ENCODE peak calls at places on chromosomes 1 and 21, in five cellular contexts. T is H1, C is glutamatergic neuron, V is left ventricle myocardium inferior, W is BJ. S is an unnamed sample.

GRCh38 chr1:16617101-16617727 is 3.9 kb upstream of the NBPF1 start:
- DNase-seq in T (no peak), V (no peak), W (no peak), C (no peak), S (no peak)

GRCh38 chr1:212651977-212652376 is 43.4 kb downstream of the ATF3 start:
- DNase-seq in T (no peak), C (no peak), V (no peak), W (no peak), S (no peak)

GRCh38 chr1:198656500-198656932 is 17.7 kb downstream of the PTPRC start:
- DNase-seq in V (no peak), W (no peak), T (no peak), C (no peak), S (peak)

GRCh38 chr21:30981403-30981802 is 56.9 kb downstream of the KRTAP19-8 start:
- DNase-seq in W (no peak), C (peak), T (no peak), V (no peak), S (no peak)

GRCh38 chr1:231241751-231242150 is 739 bp downstream of the GNPAT start:
- DNase-seq in T (no peak), W (no peak), C (no peak), V (no peak), S (peak)

GRCh38 chr1:180923024-180923841 is 10.5 kb downstream of the KIAA1614 start:
- DNase-seq in T (peak), C (peak), W (no peak), V (no peak), S (no peak)

GRCh38 chr1:87539147-87539546 is 210.5 kb downstream of the LMO4 start:
- DNase-seq in C (no peak), T (no peak), V (no peak), W (no peak), S (no peak)

GRCh38 chr1:68481041-68481440 is 15.8 kb downstream of the DEPDC1 start:
- DNase-seq in C (no peak), V (no peak), W (no peak), T (no peak), S (no peak)

GRCh38 chr1:21318714-21319159 is 28.5 kb upstream of the ECE1 start:
- DNase-seq in C (peak), T (no peak), W (no peak), V (peak), S (no peak)

GRCh38 chr21:37665230-37666024 is 250.8 kb downstream of the KCNJ6 start:
- DNase-seq in V (no peak), W (no peak), T (no peak), C (no peak), S (no peak)

GRCh38 chr1:223264983-223265663 is 98.9 kb downstream of the SUSD4 start:
- DNase-seq in T (no peak), W (no peak), V (no peak), C (no peak), S (no peak)

GRCh38 chr1:155184351-155184811 is 10.7 kb downstream of the TRIM46 start:
- DNase-seq in V (no peak), T (no peak), W (no peak), C (no peak), S (no peak)

GRCh38 chr1:21302747-21303715 is 12.8 kb upstream of the ECE1 start:
- DNase-seq in V (no peak), C (no peak), T (no peak), W (peak), S (no peak)

GRCh38 chr21:31895069-31895851 is 22.4 kb downstream of the HUNK start:
- DNase-seq in W (no peak), T (no peak), C (no peak), V (no peak), S (peak)

GRCh38 chr1:20165522-20165951 is 20.4 kb upstream of the UBXN10 start:
- DNase-seq in W (no peak), T (no peak), V (no peak), C (no peak), S (peak)
- TF ChIP-seq CTCF in W (no peak), T (peak), V (peak), C (peak), S (peak)

GRCh38 chr1:23194119-23194984 is 22.9 kb downstream of the HTR1D start:
- DNase-seq in W (peak), C (no peak), T (no peak), V (no peak), S (no peak)

GRCh38 chr1:23200885-23201284 is 16.4 kb downstream of the HTR1D start:
- DNase-seq in W (no peak), T (no peak), V (no peak), C (no peak), S (no peak)

GRCh38 chr1:23196627-23197328 is 20.5 kb downstream of the HTR1D start:
- DNase-seq in C (no peak), V (no peak), W (peak), T (no peak), S (no peak)

GRCh38 chr1:23202263-23202749 is 15.0 kb downstream of the HTR1D start:
- DNase-seq in W (no peak), V (no peak), T (no peak), C (no peak), S (no peak)

DNA sequence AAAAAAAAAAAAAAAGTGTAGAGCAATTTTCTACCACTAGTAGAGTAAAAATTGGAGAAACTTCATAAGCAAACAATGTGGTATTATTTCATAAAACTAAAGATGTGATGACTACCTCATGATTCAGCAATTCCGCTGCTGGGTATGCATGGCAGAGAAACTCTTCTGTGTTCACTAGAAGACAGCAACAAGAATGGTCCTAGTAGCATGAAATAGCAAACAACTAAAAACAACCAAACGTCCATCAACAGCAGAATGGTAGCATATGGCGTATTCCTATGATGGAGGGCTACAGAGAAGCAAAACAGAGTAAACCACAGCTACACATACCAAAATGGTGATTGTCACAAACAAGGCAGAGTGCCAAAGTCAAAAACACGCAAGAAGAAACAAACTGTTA is 18.9 kb downstream of the HTR1D start:
- DNase-seq in T (no peak), W (peak), C (no peak), V (no peak), S (no peak)
- TF ChIP-seq CTCF in T (no peak), W (peak), C (peak), V (no peak), S (no peak)

GRCh38 chr1:159056069-159056698 is 20.4 kb downstream of the AIM2 start:
- DNase-seq in W (no peak), V (no peak), C (no peak), T (peak), S (no peak)
- TF ChIP-seq CTCF in W (peak), V (no peak), C (no peak), T (peak), S (no peak)

GRCh38 chr1:197467881-197468280 is 199.8 kb downstream of the CRB1 start:
- DNase-seq in T (no peak), C (no peak), W (peak), V (no peak), S (no peak)
- TF ChIP-seq CTCF in T (no peak), C (no peak), W (no peak), V (no peak), S (no peak)

GRCh38 chr1:53688703-53689102 is 50.3 kb downstream of the GLIS1 start:
- DNase-seq in V (no peak), T (no peak), C (no peak), W (no peak), S (peak)
- TF ChIP-seq CTCF in V (no peak), T (peak), C (no peak), W (no peak), S (no peak)